ENCODE peak calls at places on chromosome 10, in six cellular contexts. Z is HCT116, T is HepG2, E is K562, H is stomach, A is suprapubic skin. I is an unnamed sample.

GRCh38 chr10:15780353-15781135 is 60.8 kb upstream of the ITGA8 start:
- DNase-seq in Z (no peak), T (no peak), E (no peak), H (no peak), A (no peak), I (peak)

GRCh38 chr10:75693453-75693852 is 262.0 kb downstream of the LRMDA start:
- DNase-seq in Z (no peak), T (no peak), E (no peak), H (no peak), A (no peak), I (no peak)

GRCh38 chr10:122646511-122647382 is 52.9 kb downstream of the C10orf120 start:
- DNase-seq in Z (no peak), T (no peak), E (no peak), H (no peak), A (peak), I (no peak)

GRCh38 chr10:5033061-5033770 is 29.6 kb upstream of the AKR1C2 start:
- DNase-seq in Z (no peak), T (no peak), E (no peak), H (no peak), A (no peak), I (no peak)

GRCh38 chr10:3407208-3407607 is 234.6 kb upstream of the PITRM1 start:
- DNase-seq in Z (no peak), T (no peak), E (no peak), H (no peak), A (no peak), I (no peak)

GRCh38 chr10:103915794-103916193 is 2.2 kb downstream of the STN1 start:
- DNase-seq in Z (no peak), T (no peak), E (no peak), H (peak), A (no peak), I (no peak)

GRCh38 chr10:77685494-77685893 is 47.9 kb upstream of the KCNMA1 start:
- DNase-seq in Z (no peak), T (no peak), E (no peak), H (no peak), A (no peak), I (no peak)

GRCh38 chr10:70296406-70296899 is 12.6 kb upstream of the NPFFR1 start:
- DNase-seq in Z (peak), T (no peak), E (peak), H (peak), A (peak), I (no peak)

GRCh38 chr10:112801748-112802147 is 148.3 kb upstream of the TCF7L2 start:
- DNase-seq in Z (no peak), T (no peak), E (no peak), H (no peak), A (no peak), I (no peak)

GRCh38 chr10:34139559-34139958 is 675.5 kb downstream of the PARD3 start:
- DNase-seq in Z (no peak), T (no peak), E (no peak), H (no peak), A (no peak), I (no peak)

GRCh38 chr10:104925232-104925851 is 284.3 kb downstream of the SORCS3 start:
- DNase-seq in Z (peak), T (peak), E (peak), H (peak), A (no peak), I (peak)

GRCh38 chr10:42691361-42692120 is 53.2 kb upstream of the ZNF33B start:
- DNase-seq in Z (no peak), T (no peak), E (no peak), H (no peak), A (no peak), I (no peak)

GRCh38 chr10:50369931-50370330 is 118.6 kb upstream of the ASAH2 start:
- DNase-seq in Z (no peak), T (no peak), E (no peak), H (no peak), A (no peak), I (no peak)

GRCh38 chr10:113538131-113538530 is 14.7 kb upstream of the HABP2 start:
- DNase-seq in Z (no peak), T (no peak), E (no peak), H (no peak), A (no peak), I (no peak)

GRCh38 chr10:71512794-71513379 is 116.2 kb downstream of the CDH23 start:
- DNase-seq in Z (peak), T (peak), E (no peak), H (peak), A (no peak), I (peak)

GRCh38 chr10:1631282-1631681 is 106.0 kb downstream of the ADARB2 start:
- DNase-seq in Z (no peak), T (no peak), E (no peak), H (no peak), A (no peak), I (no peak)

GRCh38 chr10:131224106-131224505 is 87.4 kb downstream of the TCERG1L start:
- DNase-seq in Z (no peak), T (no peak), E (no peak), H (no peak), A (no peak), I (no peak)

GRCh38 chr10:102410427-102411073 is 8.0 kb downstream of the PSD start:
- DNase-seq in Z (no peak), T (no peak), E (no peak), H (no peak), A (no peak), I (no peak)

GRCh38 chr10:89219512-89220218 is 12.5 kb upstream of the CH25H start:
- DNase-seq in Z (no peak), T (no peak), E (no peak), H (no peak), A (no peak), I (no peak)

GRCh38 chr10:42988069-42988468 is 88.8 kb upstream of the RET start:
- DNase-seq in Z (no peak), T (no peak), E (no peak), H (no peak), A (no peak), I (no peak)

GRCh38 chr10:80122746-80123145 is 9.8 kb upstream of the PLAC9 start:
- DNase-seq in Z (no peak), T (no peak), E (no peak), H (no peak), A (no peak), I (no peak)

GRCh38 chr10:121459279-121459764 is 138.9 kb downstream of the FGFR2 start:
- DNase-seq in Z (no peak), T (no peak), E (no peak), H (no peak), A (no peak), I (no peak)

GRCh38 chr10:133021963-133022783 is 65.6 kb upstream of the ADGRA1 start:
- DNase-seq in Z (no peak), T (no peak), E (no peak), H (no peak), A (no peak), I (no peak)

GRCh38 chr10:13847201-13847631 is 260.5 kb downstream of the PRPF18 start:
- DNase-seq in Z (no peak), T (no peak), E (no peak), H (no peak), A (no peak), I (no peak)
- TF ChIP-seq CTCF in Z (no peak), T (no peak), E (no peak), H (no peak), A (no peak), I (no peak)

DNA sequence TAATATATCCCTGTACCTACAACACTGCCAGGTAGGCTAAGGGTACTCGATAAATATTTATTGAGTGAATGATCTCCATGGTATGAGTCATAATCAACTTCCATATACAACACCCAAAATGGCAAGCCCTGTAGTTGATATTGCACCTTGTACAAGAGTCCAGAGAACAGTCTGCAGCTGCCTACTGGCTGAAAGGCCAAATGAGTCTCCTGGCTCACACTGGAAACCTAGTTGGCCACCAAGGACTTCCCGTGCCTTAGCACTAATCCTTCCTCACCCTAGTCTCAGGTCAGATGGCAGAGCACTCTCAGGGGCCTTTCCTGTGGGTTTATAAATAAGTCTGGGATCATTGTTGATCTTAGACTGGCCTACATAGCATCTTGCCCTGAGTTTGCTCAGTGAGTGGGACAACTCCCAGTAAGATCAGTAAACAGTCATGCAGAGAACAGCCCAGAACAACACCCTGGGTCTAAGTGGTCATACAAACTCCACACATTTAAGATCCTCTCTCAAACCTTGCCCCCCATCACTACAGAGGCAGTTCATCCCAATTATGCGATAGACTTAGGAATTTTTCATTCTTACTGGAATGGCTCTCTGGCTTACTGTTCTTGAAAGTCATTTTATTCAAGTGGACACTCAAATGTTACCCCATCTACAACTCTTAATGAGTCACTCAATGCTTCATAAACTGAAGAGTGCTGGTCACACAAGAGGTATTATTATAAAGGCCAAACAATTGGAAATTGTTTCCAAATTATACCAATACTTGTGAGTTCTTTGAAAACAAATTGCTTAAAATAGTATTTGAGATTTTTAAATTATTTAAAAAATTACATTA is 14.7 kb upstream of the SLC16A9 start:
- DNase-seq in Z (no peak), T (no peak), E (no peak), H (no peak), A (no peak), I (no peak)
- TF ChIP-seq POLR2AphosphoS5 in Z (no peak), T (no peak), E (no peak), H (no peak), A (no peak), I (no peak)

GRCh38 chr10:86711957-86712708 is 43.8 kb downstream of the LDB3 start:
- DNase-seq in Z (no peak), T (no peak), E (no peak), H (no peak), A (peak), I (peak)
- TF ChIP-seq POLR2A in Z (no peak), T (no peak), E (no peak), H (no peak), A (no peak), I (no peak)

GRCh38 chr10:124124123-124124768 is 30.8 kb upstream of the CHST15 start:
- DNase-seq in Z (no peak), T (no peak), E (no peak), H (no peak), A (no peak), I (no peak)

GRCh38 chr10:124126711-124127385 is 33.5 kb upstream of the CHST15 start:
- DNase-seq in Z (no peak), T (no peak), E (no peak), H (no peak), A (no peak), I (no peak)

GRCh38 chr10:124126139-124126538 is 32.7 kb upstream of the CHST15 start:
- DNase-seq in Z (no peak), T (no peak), E (no peak), H (no peak), A (no peak), I (no peak)

GRCh38 chr10:124124769-124125161 is 31.4 kb upstream of the CHST15 start:
- DNase-seq in Z (no peak), T (no peak), E (no peak), H (no peak), A (no peak), I (no peak)

GRCh38 chr10:124125305-124126116 is 32.1 kb upstream of the CHST15 start:
- DNase-seq in Z (peak), T (peak), E (no peak), H (no peak), A (no peak), I (no peak)
- TF ChIP-seq CTCF in Z (peak), T (peak), E (no peak), H (no peak), A (no peak), I (peak)

GRCh38 chr10:79084012-79084971 is 15.5 kb downstream of the ZMIZ1 start:
- DNase-seq in Z (no peak), T (peak), E (peak), H (peak), A (peak), I (peak)

GRCh38 chr10:79082631-79083581 is 14.1 kb downstream of the ZMIZ1 start:
- DNase-seq in Z (no peak), T (no peak), E (peak), H (no peak), A (no peak), I (no peak)

GRCh38 chr10:79087721-79088120 is 19.0 kb downstream of the ZMIZ1 start:
- DNase-seq in Z (no peak), T (no peak), E (no peak), H (peak), A (no peak), I (no peak)

GRCh38 chr10:79086822-79087221 is 18.1 kb downstream of the ZMIZ1 start:
- DNase-seq in Z (no peak), T (no peak), E (no peak), H (no peak), A (no peak), I (no peak)

DNA sequence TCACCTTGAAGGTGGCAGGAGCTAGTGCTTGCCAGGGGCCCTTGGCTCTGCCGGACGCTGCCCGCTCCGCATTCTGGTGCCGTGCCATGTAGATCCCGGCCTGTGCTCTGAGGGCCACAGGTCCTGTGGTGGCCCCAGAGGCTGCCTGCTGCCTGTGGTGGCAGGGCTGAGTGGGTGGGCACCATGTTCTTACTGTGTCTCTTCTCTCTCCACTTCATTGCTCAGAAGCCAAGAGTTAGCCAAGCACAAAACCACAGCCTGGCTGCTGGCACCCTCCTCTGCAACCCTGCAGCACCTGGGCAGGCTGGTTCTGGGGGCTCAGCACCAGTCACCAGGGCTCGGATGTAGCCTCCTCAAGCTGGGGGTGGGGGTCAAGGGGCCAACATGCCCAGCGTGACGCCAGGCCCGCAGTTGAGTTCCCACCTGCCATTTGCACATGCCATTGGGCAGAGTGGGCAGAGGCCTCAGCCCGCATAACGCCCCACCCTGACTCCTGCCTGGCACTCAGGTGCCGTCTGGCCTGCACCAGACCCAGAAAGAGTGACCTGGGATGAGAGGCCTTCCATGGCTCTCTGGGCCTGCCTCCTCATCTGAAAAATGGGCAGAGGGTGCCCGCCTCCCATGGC is 16.3 kb downstream of the ZMIZ1 start:
- DNase-seq in Z (no peak), T (no peak), E (no peak), H (no peak), A (no peak), I (no peak)
- TF ChIP-seq POLR2AphosphoS5 in Z (no peak), T (no peak), E (no peak), H (no peak), A (no peak), I (no peak)

GRCh38 chr10:100374137-100374655 is 27.2 kb downstream of the SCD start:
- DNase-seq in Z (no peak), T (peak), E (no peak), H (no peak), A (no peak), I (no peak)
- TF ChIP-seq POLR2A in Z (no peak), T (peak), E (peak), H (no peak), A (no peak), I (peak)